ENCODE peak calls at places on chromosomes 12 and 14, in seven cellular contexts. One of them, this sample, is unnamed.

GRCh38 chr14:94485944-94486841 is 10.2 kb upstream of the SERPINA9 start:
- DNase-seq in stimulated activated effector memory CD8-positive, alpha-beta T cell treated with anti-CD3 and anti-CD28 coated beads, Interleukin-12 subunit alpha, Interleukin-12 subunit beta, amount 100 ng/mL, for 72 hours: peak
- DNase-seq in brain microvascular endothelial cell: peak
- DNase-seq in suprapubic skin: no peak
- DNase-seq in fibroblast of the conjunctiva: peak
- DNase-seq in adipocyte: peak
- DNase-seq in stimulated activated CD4-positive, alpha-beta T cell treated with anti-CD3 and anti-CD28 coated beads, Interleukin-2, amount 100 ng/mL, for 48 hours: peak
- DNase-seq in this sample: no peak

GRCh38 chr12:49744363-49744885 is 3.1 kb downstream of the TMBIM6 start:
- DNase-seq in stimulated activated effector memory CD8-positive, alpha-beta T cell treated with anti-CD3 and anti-CD28 coated beads, Interleukin-12 subunit alpha, Interleukin-12 subunit beta, amount 100 ng/mL, for 72 hours: no peak
- DNase-seq in brain microvascular endothelial cell: no peak
- DNase-seq in suprapubic skin: no peak
- DNase-seq in fibroblast of the conjunctiva: no peak
- DNase-seq in adipocyte: no peak
- DNase-seq in stimulated activated CD4-positive, alpha-beta T cell treated with anti-CD3 and anti-CD28 coated beads, Interleukin-2, amount 100 ng/mL, for 48 hours: no peak
- DNase-seq in this sample: no peak

GRCh38 chr14:76546426-76547221 is 170.7 kb downstream of the ESRRB start:
- DNase-seq in stimulated activated effector memory CD8-positive, alpha-beta T cell treated with anti-CD3 and anti-CD28 coated beads, Interleukin-12 subunit alpha, Interleukin-12 subunit beta, amount 100 ng/mL, for 72 hours: peak
- DNase-seq in brain microvascular endothelial cell: no peak
- DNase-seq in suprapubic skin: no peak
- DNase-seq in fibroblast of the conjunctiva: no peak
- DNase-seq in adipocyte: no peak
- DNase-seq in stimulated activated CD4-positive, alpha-beta T cell treated with anti-CD3 and anti-CD28 coated beads, Interleukin-2, amount 100 ng/mL, for 48 hours: peak
- DNase-seq in this sample: no peak

GRCh38 chr12:124681779-124682391 is 114.5 kb upstream of the NCOR2 start:
- DNase-seq in stimulated activated effector memory CD8-positive, alpha-beta T cell treated with anti-CD3 and anti-CD28 coated beads, Interleukin-12 subunit alpha, Interleukin-12 subunit beta, amount 100 ng/mL, for 72 hours: no peak
- DNase-seq in brain microvascular endothelial cell: peak
- DNase-seq in suprapubic skin: no peak
- DNase-seq in fibroblast of the conjunctiva: no peak
- DNase-seq in adipocyte: no peak
- DNase-seq in stimulated activated CD4-positive, alpha-beta T cell treated with anti-CD3 and anti-CD28 coated beads, Interleukin-2, amount 100 ng/mL, for 48 hours: no peak
- DNase-seq in this sample: no peak

GRCh38 chr12:52976574-52977071 is 27.7 kb downstream of the KRT18 start:
- DNase-seq in stimulated activated effector memory CD8-positive, alpha-beta T cell treated with anti-CD3 and anti-CD28 coated beads, Interleukin-12 subunit alpha, Interleukin-12 subunit beta, amount 100 ng/mL, for 72 hours: no peak
- DNase-seq in brain microvascular endothelial cell: peak
- DNase-seq in suprapubic skin: no peak
- DNase-seq in fibroblast of the conjunctiva: no peak
- DNase-seq in adipocyte: peak
- DNase-seq in stimulated activated CD4-positive, alpha-beta T cell treated with anti-CD3 and anti-CD28 coated beads, Interleukin-2, amount 100 ng/mL, for 48 hours: no peak
- DNase-seq in this sample: peak

GRCh38 chr12:102232446-102232845 is 34.8 kb upstream of the PMCH start:
- DNase-seq in stimulated activated effector memory CD8-positive, alpha-beta T cell treated with anti-CD3 and anti-CD28 coated beads, Interleukin-12 subunit alpha, Interleukin-12 subunit beta, amount 100 ng/mL, for 72 hours: no peak
- DNase-seq in brain microvascular endothelial cell: no peak
- DNase-seq in suprapubic skin: no peak
- DNase-seq in fibroblast of the conjunctiva: peak
- DNase-seq in adipocyte: peak
- DNase-seq in stimulated activated CD4-positive, alpha-beta T cell treated with anti-CD3 and anti-CD28 coated beads, Interleukin-2, amount 100 ng/mL, for 48 hours: no peak
- DNase-seq in this sample: no peak

GRCh38 chr12:94134226-94134795 is 14.1 kb upstream of the PLXNC1 start:
- DNase-seq in stimulated activated effector memory CD8-positive, alpha-beta T cell treated with anti-CD3 and anti-CD28 coated beads, Interleukin-12 subunit alpha, Interleukin-12 subunit beta, amount 100 ng/mL, for 72 hours: no peak
- DNase-seq in brain microvascular endothelial cell: no peak
- DNase-seq in suprapubic skin: no peak
- DNase-seq in fibroblast of the conjunctiva: peak
- DNase-seq in adipocyte: peak
- DNase-seq in stimulated activated CD4-positive, alpha-beta T cell treated with anti-CD3 and anti-CD28 coated beads, Interleukin-2, amount 100 ng/mL, for 48 hours: peak
- DNase-seq in this sample: no peak

GRCh38 chr12:1660304-1661187 is 30.3 kb upstream of the ADIPOR2 start:
- DNase-seq in stimulated activated effector memory CD8-positive, alpha-beta T cell treated with anti-CD3 and anti-CD28 coated beads, Interleukin-12 subunit alpha, Interleukin-12 subunit beta, amount 100 ng/mL, for 72 hours: peak
- DNase-seq in brain microvascular endothelial cell: no peak
- DNase-seq in suprapubic skin: no peak
- DNase-seq in fibroblast of the conjunctiva: no peak
- DNase-seq in adipocyte: peak
- DNase-seq in stimulated activated CD4-positive, alpha-beta T cell treated with anti-CD3 and anti-CD28 coated beads, Interleukin-2, amount 100 ng/mL, for 48 hours: no peak
- DNase-seq in this sample: no peak

This sample was measured in retinal pigment epithelial cell.